ENCODE peak calls at places on chromosomes 12 and 14, in seven cellular contexts. K, D, V, J, Q, T and L are unnamed samples.

GRCh38 chr12:47863467-47863866 is 41.3 kb downstream of the VDR start:
- DNase-seq in K (no peak), D (no peak), V (no peak), J (no peak), Q (no peak), T (no peak), L (no peak)

GRCh38 chr14:88140874-88141273 is 135.9 kb downstream of the GPR65 start:
- DNase-seq in K (no peak), D (no peak), V (no peak), J (no peak), Q (no peak), T (no peak), L (no peak)

GRCh38 chr14:53060046-53060445 is 93.1 kb downstream of the DDHD1 start:
- DNase-seq in K (no peak), D (peak; percentile 45), V (no peak), J (no peak), Q (no peak), T (no peak), L (no peak)

GRCh38 chr12:91460457-91460856 is 277.8 kb upstream of the DCN start:
- DNase-seq in K (no peak), D (no peak), V (no peak), J (no peak), Q (no peak), T (no peak), L (no peak)

GRCh38 chr14:36085861-36086260 is 90.7 kb downstream of the PTCSC3 start:
- DNase-seq in K (no peak), D (no peak), V (no peak), J (no peak), Q (no peak), T (peak; percentile 13), L (no peak)

GRCh38 chr12:84397279-84397678 is 515.3 kb downstream of the SLC6A15 start:
- DNase-seq in K (no peak), D (peak; percentile 10), V (no peak), J (no peak), Q (no peak), T (no peak), L (no peak)

GRCh38 chr14:101843665-101844064 is 82.2 kb downstream of the PPP2R5C start:
- DNase-seq in K (no peak), D (no peak), V (peak; percentile 55), J (peak; percentile 93), Q (no peak), T (no peak), L (no peak)

GRCh38 chr12:70659077-70659606 is 21.9 kb upstream of the PTPRB start:
- DNase-seq in K (no peak), D (no peak), V (no peak), J (no peak), Q (no peak), T (no peak), L (no peak)

GRCh38 chr12:40152783-40153383 is 47.0 kb upstream of the SLC2A13 start:
- DNase-seq in K (no peak), D (peak; percentile 59), V (peak; percentile 65), J (peak; percentile 77), Q (peak; percentile 10), T (peak; percentile 28), L (peak; percentile 46)